ENCODE peak calls at places on chromosomes 13 and 19, in four cellular contexts. B, J, D and H are unnamed samples.

GRCh38 chr13:73372691-73373627 is 314.2 kb downstream of the KLF5 start:
- DNase-seq in D (no peak), J (no peak), B (no peak), H (no peak)

GRCh38 chr13:24247016-24247415 is 62.4 kb upstream of the C1QTNF9 start:
- DNase-seq in D (no peak), J (no peak), B (no peak), H (no peak)

GRCh38 chr13:112069727-112070300 is 2.9 kb downstream of the SOX1 start:
- DNase-seq in J (no peak), B (peak; percentile 31), D (no peak), H (no peak)

GRCh38 chr19:41555752-41556151 is 20.2 kb upstream of the CEACAM21 start:
- DNase-seq in D (no peak), J (no peak), B (no peak), H (no peak)

GRCh38 chr13:113654591-113655357 is 3.2 kb downstream of the ATP4B start:
- DNase-seq in J (no peak), B (no peak), D (peak; percentile 20), H (no peak)

GRCh38 chr19:40719414-40719894 is 2.5 kb downstream of the ITPKC start:
- DNase-seq in D (no peak), B (no peak), J (no peak), H (no peak)

GRCh38 chr13:110150384-110151091 is 156.4 kb downstream of the COL4A1 start:
- DNase-seq in J (no peak), B (no peak), D (no peak), H (no peak)

GRCh38 chr19:33740811-33741396 is 55.8 kb upstream of the KCTD15 start:
- DNase-seq in D (no peak), B (no peak), J (peak; percentile 12), H (no peak)

GRCh38 chr13:43698009-43698408 is 88.8 kb downstream of the ENOX1 start:
- DNase-seq in J (no peak), D (no peak), B (no peak), H (no peak)

GRCh38 chr19:19459099-19459498 is 53.6 kb downstream of the GATAD2A start:
- DNase-seq in J (peak; percentile 12), D (no peak), B (no peak), H (no peak)

GRCh38 chr13:107819071-107819470 is 396.3 kb downstream of the LIG4 start:
- DNase-seq in B (no peak), D (no peak), J (no peak), H (no peak)

GRCh38 chr13:43309301-43309700 is 285.9 kb downstream of the DNAJC15 start:
- DNase-seq in J (no peak), D (no peak), B (no peak), H (no peak)

GRCh38 chr19:39296055-39296645 is at the start of gene IFNL1:
- DNase-seq in J (peak; percentile 30), B (no peak), D (no peak), H (no peak)

GRCh38 chr19:13153627-13154240 is 3.5 kb downstream of the IER2 start:
- DNase-seq in D (peak; percentile 68), B (no peak), J (no peak), H (peak; percentile 17)

GRCh38 chr13:110415669-110416068 is 108.6 kb downstream of the COL4A2 start:
- DNase-seq in B (no peak), D (no peak), J (no peak), H (no peak)

GRCh38 chr13:44692173-44692713 is 116.1 kb upstream of the TSC22D1 start:
- DNase-seq in B (no peak), D (no peak), J (no peak), H (no peak)

GRCh38 chr13:49560270-49561063 is 24.9 kb downstream of the RCBTB1 start:
- DNase-seq in D (no peak), B (no peak), J (no peak), H (no peak)

GRCh38 chr13:50829896-50830295 is 13.6 kb downstream of the DLEU7 start:
- DNase-seq in B (no peak), D (no peak), J (no peak), H (no peak)

GRCh38 chr19:51457351-51458013 is 772 bp downstream of the SIGLEC8 start:
- DNase-seq in J (no peak), D (no peak), B (no peak), H (no peak)
- H3K9me3 ChIP-seq in J (no peaks in the 10 kb centered on the region), D (no peaks in the 10 kb centered on the region), B (no peaks in the 10 kb centered on the region), H (no peaks in the 10 kb centered on the region)

GRCh38 chr19:9566729-9567128 is 17.6 kb downstream of the ZNF121 start:
- DNase-seq in B (no peak), D (no peak), J (no peak), H (no peak)

GRCh38 chr19:9565900-9566705 is 18.2 kb downstream of the ZNF121 start:
- DNase-seq in B (no peak), J (no peak), D (no peak), H (no peak)

GRCh38 chr19:9570255-9570654 is 14.0 kb downstream of the ZNF121 start:
- DNase-seq in D (no peak), J (no peak), B (no peak), H (no peak)
- H3K9me3 ChIP-seq in D (peaks cover 99% of the 10 kb centered on the region), J (no peaks in the 10 kb centered on the region), B (peaks cover 100% of the 10 kb centered on the region), H (peaks cover 55% of the 10 kb centered on the region)

GRCh38 chr13:99737456-99737855 is 234.1 kb downstream of the ZIC5 start:
- DNase-seq in B (no peak), D (no peak), J (no peak), H (no peak)

GRCh38 chr13:99731747-99732146 is 230.5 kb downstream of the TM9SF2 start:
- DNase-seq in J (no peak), B (no peak), D (no peak), H (no peak)

GRCh38 chr13:99736541-99736940 is 235.0 kb downstream of the ZIC5 start:
- DNase-seq in D (no peak), J (no peak), B (no peak), H (no peak)

GRCh38 chr13:99733346-99733745 is 232.1 kb downstream of the TM9SF2 start:
- DNase-seq in J (no peak), D (no peak), B (no peak), H (no peak)

DNA sequence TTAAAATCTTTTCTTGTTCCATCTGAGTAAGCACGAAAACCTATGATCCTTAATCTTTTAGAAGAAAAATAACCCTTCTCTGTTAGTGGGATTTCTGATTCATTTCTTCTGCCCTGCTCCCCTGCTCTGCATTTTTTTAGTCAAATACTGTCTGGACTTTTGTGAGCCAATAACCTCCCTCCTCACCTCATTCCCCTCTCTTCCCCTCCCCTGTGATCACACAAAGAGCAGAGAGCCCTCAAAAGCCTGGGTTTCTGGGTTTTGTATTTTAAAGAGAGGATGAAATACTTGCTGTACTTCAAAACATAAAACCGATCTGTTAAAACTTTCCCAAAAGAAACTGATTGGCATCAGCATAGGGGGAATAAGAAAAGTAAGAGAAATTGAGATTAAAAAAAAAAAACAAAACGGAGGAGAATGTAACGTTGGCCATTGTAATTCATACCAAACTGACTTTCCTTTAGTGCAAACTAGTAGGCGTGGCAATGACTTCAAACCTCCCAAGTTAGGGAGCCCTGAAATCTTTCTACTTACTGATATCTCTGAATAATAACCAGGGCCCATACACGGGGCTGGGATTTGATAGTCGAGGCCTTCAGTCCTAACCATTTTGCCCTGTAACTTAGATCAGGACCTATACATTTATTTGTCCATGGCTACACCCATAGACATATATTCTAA is 232.9 kb downstream of the TM9SF2 start:
- DNase-seq in D (no peak), J (no peak), B (no peak), H (no peak)
- H3K9me3 ChIP-seq in D (no peaks in the 10 kb centered on the region), J (no peaks in the 10 kb centered on the region), B (no peaks in the 10 kb centered on the region), H (no peaks in the 10 kb centered on the region)

GRCh38 chr19:11949201-11949600 is 15.6 kb upstream of the ZNF763 start:
- DNase-seq in J (no peak), D (no peak), B (no peak), H (no peak)
- H3K9me3 ChIP-seq in J (peaks cover 7% of the 10 kb centered on the region), D (peaks cover 99% of the 10 kb centered on the region), B (peaks cover 93% of the 10 kb centered on the region), H (peaks cover 66% of the 10 kb centered on the region)

GRCh38 chr19:54626757-54627156 is 3.5 kb upstream of the LILRB1 start:
- DNase-seq in B (no peak), D (no peak), J (no peak), H (no peak)
- H3K9me3 ChIP-seq in B (peaks cover 12% of the 10 kb centered on the region), D (no peaks in the 10 kb centered on the region), J (no peaks in the 10 kb centered on the region), H (no peaks in the 10 kb centered on the region)

DNA sequence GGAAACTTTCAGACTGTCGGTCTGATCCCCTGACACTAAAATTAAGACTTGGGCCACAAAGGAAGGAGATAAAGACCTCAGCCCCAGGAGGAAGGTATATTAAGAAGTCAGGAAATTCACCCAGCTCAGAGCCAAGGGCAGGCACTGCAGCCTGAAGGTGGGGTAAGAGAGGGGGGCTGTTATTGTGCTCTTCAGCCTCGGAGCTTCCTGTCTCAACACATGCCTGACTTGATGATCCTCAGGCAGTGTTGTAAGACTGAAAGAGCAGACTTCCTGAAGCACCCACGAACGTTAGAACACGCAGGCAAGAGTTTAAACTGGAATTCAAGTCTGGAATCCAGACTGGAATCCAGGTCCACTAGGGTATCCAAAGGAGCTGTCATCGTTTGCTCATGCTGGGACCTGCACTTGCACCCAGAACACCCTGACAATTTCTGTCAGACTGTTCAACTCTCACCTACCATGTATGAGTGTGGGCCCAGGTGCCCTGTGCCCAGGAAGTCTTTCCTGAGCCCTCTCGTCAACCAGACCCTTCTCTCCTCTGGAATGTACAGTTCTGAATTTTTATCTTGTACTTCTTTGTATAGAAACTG is 10.7 kb upstream of the FLT1 start:
- DNase-seq in B (no peak), J (no peak), D (no peak), H (no peak)
- H3K9me3 ChIP-seq in B (no peaks in the 10 kb centered on the region), J (no peaks in the 10 kb centered on the region), D (no peaks in the 10 kb centered on the region), H (no peaks in the 10 kb centered on the region)

GRCh38 chr13:39283062-39283461 is 244.8 kb downstream of the NHLRC3 start:
- DNase-seq in J (no peak), B (no peak), D (no peak), H (no peak)

GRCh38 chr13:39284801-39285388 is 246.6 kb downstream of the NHLRC3 start:
- DNase-seq in J (no peak), D (no peak), B (no peak), H (no peak)

GRCh38 chr13:39282400-39282972 is 244.2 kb downstream of the NHLRC3 start:
- DNase-seq in J (no peak), D (no peak), B (no peak), H (no peak)

GRCh38 chr13:39279077-39279476 is 240.8 kb downstream of the NHLRC3 start:
- DNase-seq in J (no peak), D (no peak), B (no peak), H (no peak)

DNA sequence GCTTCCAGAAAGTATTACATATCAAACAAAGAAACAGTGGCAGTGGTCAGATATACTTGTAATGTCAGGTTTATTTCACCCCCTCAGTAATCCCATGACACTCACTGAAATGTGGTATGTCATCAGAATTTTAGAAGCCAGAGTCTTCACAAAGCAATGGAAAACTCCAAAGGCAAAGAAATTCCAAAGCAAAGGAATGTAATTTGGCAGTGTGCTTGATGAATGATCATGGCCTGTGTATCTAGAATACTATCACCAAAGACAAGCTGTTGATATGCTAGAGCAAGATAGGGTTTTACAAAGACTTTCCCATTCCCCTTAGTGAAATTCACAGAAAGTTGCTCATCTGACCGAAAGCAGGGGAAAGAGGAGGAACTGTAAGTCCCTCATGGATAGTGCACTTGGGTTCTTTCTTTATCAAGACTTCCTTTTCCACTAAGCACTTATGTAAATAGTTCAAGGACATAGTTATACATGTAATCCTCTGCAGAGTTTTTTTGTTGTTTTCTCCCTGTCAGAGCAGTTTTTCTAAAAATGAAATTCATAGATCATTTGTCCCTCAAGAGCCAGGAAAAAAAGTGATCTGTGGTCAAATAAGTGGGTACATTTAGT is 243.4 kb downstream of the NHLRC3 start:
- DNase-seq in B (no peak), J (no peak), D (no peak), H (no peak)
- H3K9me3 ChIP-seq in B (no peaks in the 10 kb centered on the region), J (no peaks in the 10 kb centered on the region), D (no peaks in the 10 kb centered on the region), H (no peaks in the 10 kb centered on the region)